ENCODE peak calls at places on chromosome 22, in six cellular contexts. One of them, this sample, is unnamed.

GRCh38 chr22:25159028-25159427 is 40.6 kb upstream of the CRYBB3 start:
- DNase-seq in H9: no peak
- DNase-seq in transverse colon: no peak
- DNase-seq in A549: no peak
- DNase-seq in heart right ventricle: no peak
- DNase-seq in cardiac muscle cell: no peak
- DNase-seq in this sample: peak

GRCh38 chr22:35705141-35705540 is 12.5 kb upstream of the APOL5 start:
- DNase-seq in H9: no peak
- DNase-seq in transverse colon: no peak
- DNase-seq in A549: no peak
- DNase-seq in heart right ventricle: no peak
- DNase-seq in cardiac muscle cell: no peak
- DNase-seq in this sample: no peak

GRCh38 chr22:24265734-24266133 is 4.9 kb upstream of the SPECC1L start:
- DNase-seq in H9: no peak
- DNase-seq in transverse colon: no peak
- DNase-seq in A549: no peak
- DNase-seq in heart right ventricle: no peak
- DNase-seq in cardiac muscle cell: no peak
- DNase-seq in this sample: no peak

GRCh38 chr22:50699754-50700386 is 27.2 kb downstream of the SHANK3 start:
- DNase-seq in H9: peak
- DNase-seq in transverse colon: no peak
- DNase-seq in A549: no peak
- DNase-seq in heart right ventricle: no peak
- DNase-seq in cardiac muscle cell: peak
- DNase-seq in this sample: peak

GRCh38 chr22:26502688-26503561 is 9.3 kb downstream of the TFIP11 start:
- DNase-seq in H9: peak
- DNase-seq in transverse colon: peak
- DNase-seq in A549: no peak
- DNase-seq in heart right ventricle: peak
- DNase-seq in cardiac muscle cell: peak
- DNase-seq in this sample: no peak

GRCh38 chr22:35311551-35311999 is 11.9 kb downstream of the TOM1 start:
- DNase-seq in H9: no peak
- DNase-seq in transverse colon: no peak
- DNase-seq in A549: no peak
- DNase-seq in heart right ventricle: no peak
- DNase-seq in cardiac muscle cell: no peak
- DNase-seq in this sample: no peak

GRCh38 chr22:21707677-21708076 is 27.9 kb downstream of the YPEL1 start:
- DNase-seq in H9: no peak
- DNase-seq in transverse colon: no peak
- DNase-seq in A549: no peak
- DNase-seq in heart right ventricle: no peak
- DNase-seq in cardiac muscle cell: no peak
- DNase-seq in this sample: no peak

GRCh38 chr22:45511847-45512261 is 9.2 kb downstream of the FBLN1 start:
- DNase-seq in H9: no peak
- DNase-seq in transverse colon: peak
- DNase-seq in A549: no peak
- DNase-seq in heart right ventricle: peak
- DNase-seq in cardiac muscle cell: peak
- DNase-seq in this sample: no peak

GRCh38 chr22:24208012-24208749 is 26.9 kb downstream of the SUSD2 start:
- DNase-seq in H9: no peak
- DNase-seq in transverse colon: no peak
- DNase-seq in A549: peak
- DNase-seq in heart right ventricle: peak
- DNase-seq in cardiac muscle cell: no peak
- DNase-seq in this sample: no peak

GRCh38 chr22:47040486-47041145 is 278.2 kb downstream of the TBC1D22A start:
- DNase-seq in H9: no peak
- DNase-seq in transverse colon: no peak
- DNase-seq in A549: no peak
- DNase-seq in heart right ventricle: no peak
- DNase-seq in cardiac muscle cell: no peak
- DNase-seq in this sample: peak

GRCh38 chr22:47036936-47037485 is 274.6 kb downstream of the TBC1D22A start:
- DNase-seq in H9: no peak
- DNase-seq in transverse colon: no peak
- DNase-seq in A549: no peak
- DNase-seq in heart right ventricle: no peak
- DNase-seq in cardiac muscle cell: no peak
- DNase-seq in this sample: peak

GRCh38 chr22:47039356-47039755 is 276.9 kb downstream of the TBC1D22A start:
- DNase-seq in H9: no peak
- DNase-seq in transverse colon: no peak
- DNase-seq in A549: no peak
- DNase-seq in heart right ventricle: no peak
- DNase-seq in cardiac muscle cell: no peak
- DNase-seq in this sample: no peak

GRCh38 chr22:47036352-47036751 is 273.9 kb downstream of the TBC1D22A start:
- DNase-seq in H9: no peak
- DNase-seq in transverse colon: no peak
- DNase-seq in A549: no peak
- DNase-seq in heart right ventricle: no peak
- DNase-seq in cardiac muscle cell: no peak
- DNase-seq in this sample: peak

GRCh38 chr22:47038206-47038835 is 275.9 kb downstream of the TBC1D22A start:
- DNase-seq in H9: no peak
- DNase-seq in transverse colon: no peak
- DNase-seq in A549: no peak
- DNase-seq in heart right ventricle: no peak
- DNase-seq in cardiac muscle cell: no peak
- DNase-seq in this sample: peak
- TF ChIP-seq CTCF in H9: no peak
- TF ChIP-seq CTCF in transverse colon: no peak
- TF ChIP-seq CTCF in A549: no peak
- TF ChIP-seq CTCF in heart right ventricle: no peak
- TF ChIP-seq CTCF in cardiac muscle cell: no peak
- TF ChIP-seq CTCF in this sample: no peak

GRCh38 chr22:32685527-32685926 is 116.0 kb upstream of the TIMP3 start:
- DNase-seq in H9: no peak
- DNase-seq in transverse colon: no peak
- DNase-seq in A549: no peak
- DNase-seq in heart right ventricle: no peak
- DNase-seq in cardiac muscle cell: no peak
- DNase-seq in this sample: no peak

GRCh38 chr22:32684148-32684821 is 117.2 kb upstream of the TIMP3 start:
- DNase-seq in H9: no peak
- DNase-seq in transverse colon: no peak
- DNase-seq in A549: no peak
- DNase-seq in heart right ventricle: no peak
- DNase-seq in cardiac muscle cell: no peak
- DNase-seq in this sample: no peak

GRCh38 chr22:32680895-32681294 is 120.6 kb upstream of the TIMP3 start:
- DNase-seq in H9: no peak
- DNase-seq in transverse colon: no peak
- DNase-seq in A549: no peak
- DNase-seq in heart right ventricle: no peak
- DNase-seq in cardiac muscle cell: no peak
- DNase-seq in this sample: no peak

GRCh38 chr22:32684822-32685187 is 116.7 kb upstream of the TIMP3 start:
- DNase-seq in H9: no peak
- DNase-seq in transverse colon: no peak
- DNase-seq in A549: no peak
- DNase-seq in heart right ventricle: no peak
- DNase-seq in cardiac muscle cell: no peak
- DNase-seq in this sample: no peak

GRCh38 chr22:32686354-32686753 is 115.2 kb upstream of the TIMP3 start:
- DNase-seq in H9: no peak
- DNase-seq in transverse colon: no peak
- DNase-seq in A549: no peak
- DNase-seq in heart right ventricle: no peak
- DNase-seq in cardiac muscle cell: peak
- DNase-seq in this sample: no peak
- TF ChIP-seq CTCF in H9: no peak
- TF ChIP-seq CTCF in transverse colon: no peak
- TF ChIP-seq CTCF in A549: no peak
- TF ChIP-seq CTCF in heart right ventricle: no peak
- TF ChIP-seq CTCF in cardiac muscle cell: no peak
- TF ChIP-seq CTCF in this sample: no peak

DNA sequence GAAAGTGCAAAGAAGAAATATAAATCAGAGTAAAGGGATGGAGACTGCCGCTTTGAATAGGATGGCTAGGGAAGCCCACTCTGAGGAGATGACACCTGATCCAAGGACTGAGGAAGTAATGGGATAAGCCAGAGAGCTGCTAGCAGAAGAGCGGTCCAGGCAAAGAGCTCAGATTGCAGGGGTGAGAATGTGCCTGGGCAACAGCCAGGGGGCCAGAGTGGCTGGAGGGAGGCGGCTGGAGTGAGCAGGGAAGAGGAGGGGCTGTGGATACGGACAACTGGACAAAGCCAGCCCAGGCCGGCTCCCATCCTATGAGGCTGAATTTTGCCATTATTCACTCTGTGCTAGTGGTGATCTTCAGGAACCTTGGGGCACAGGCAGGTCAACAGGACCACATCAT is 360.3 kb upstream of the SYN3 start:
- DNase-seq in H9: no peak
- DNase-seq in transverse colon: no peak
- DNase-seq in A549: no peak
- DNase-seq in heart right ventricle: no peak
- DNase-seq in cardiac muscle cell: no peak
- DNase-seq in this sample: no peak
- TF ChIP-seq CTCF in H9: no peak
- TF ChIP-seq CTCF in transverse colon: no peak
- TF ChIP-seq CTCF in A549: no peak
- TF ChIP-seq CTCF in heart right ventricle: no peak
- TF ChIP-seq CTCF in cardiac muscle cell: no peak
- TF ChIP-seq CTCF in this sample: no peak

GRCh38 chr22:33464698-33465097 is 406.5 kb upstream of the SYN3 start:
- DNase-seq in H9: no peak
- DNase-seq in transverse colon: no peak
- DNase-seq in A549: no peak
- DNase-seq in heart right ventricle: no peak
- DNase-seq in cardiac muscle cell: no peak
- DNase-seq in this sample: no peak

GRCh38 chr22:33467718-33468117 is 409.5 kb upstream of the SYN3 start:
- DNase-seq in H9: no peak
- DNase-seq in transverse colon: no peak
- DNase-seq in A549: no peak
- DNase-seq in heart right ventricle: no peak
- DNase-seq in cardiac muscle cell: no peak
- DNase-seq in this sample: no peak

GRCh38 chr22:33470456-33470855 is 412.3 kb upstream of the SYN3 start:
- DNase-seq in H9: no peak
- DNase-seq in transverse colon: no peak
- DNase-seq in A549: no peak
- DNase-seq in heart right ventricle: no peak
- DNase-seq in cardiac muscle cell: no peak
- DNase-seq in this sample: no peak

GRCh38 chr22:33465554-33465953 is 407.4 kb upstream of the SYN3 start:
- DNase-seq in H9: no peak
- DNase-seq in transverse colon: no peak
- DNase-seq in A549: no peak
- DNase-seq in heart right ventricle: peak
- DNase-seq in cardiac muscle cell: no peak
- DNase-seq in this sample: no peak

GRCh38 chr22:33467067-33467466 is 408.9 kb upstream of the SYN3 start:
- DNase-seq in H9: no peak
- DNase-seq in transverse colon: no peak
- DNase-seq in A549: no peak
- DNase-seq in heart right ventricle: no peak
- DNase-seq in cardiac muscle cell: no peak
- DNase-seq in this sample: no peak
- TF ChIP-seq CTCF in H9: no peak
- TF ChIP-seq CTCF in transverse colon: no peak
- TF ChIP-seq CTCF in A549: no peak
- TF ChIP-seq CTCF in heart right ventricle: no peak
- TF ChIP-seq CTCF in cardiac muscle cell: no peak
- TF ChIP-seq CTCF in this sample: no peak

DNA sequence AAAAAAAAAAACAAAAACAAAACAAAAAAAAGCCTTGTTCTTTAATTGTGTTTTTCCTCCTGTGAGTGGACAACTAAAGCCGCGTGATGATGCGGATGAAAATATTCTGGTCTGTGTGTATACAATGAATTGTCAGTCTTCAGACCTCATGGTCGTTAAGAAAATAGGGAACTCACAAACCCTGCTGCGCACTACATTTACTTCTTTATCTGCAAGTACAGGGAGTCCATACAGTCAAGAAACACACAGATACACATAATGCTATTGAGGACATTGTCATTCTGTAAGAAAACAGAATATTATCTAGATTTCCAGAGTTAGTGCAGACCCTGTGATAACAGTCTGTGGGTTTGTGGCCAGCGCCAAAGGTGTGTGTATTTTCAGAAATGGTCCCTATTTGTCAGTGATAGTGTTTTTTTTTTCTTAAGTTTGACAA is 17.3 kb upstream of the ADSL start:
- DNase-seq in H9: no peak
- DNase-seq in transverse colon: no peak
- DNase-seq in A549: no peak
- DNase-seq in heart right ventricle: no peak
- DNase-seq in cardiac muscle cell: no peak
- DNase-seq in this sample: no peak
- TF ChIP-seq CTCF in H9: no peak
- TF ChIP-seq CTCF in transverse colon: no peak
- TF ChIP-seq CTCF in A549: no peak
- TF ChIP-seq CTCF in heart right ventricle: no peak
- TF ChIP-seq CTCF in cardiac muscle cell: no peak
- TF ChIP-seq CTCF in this sample: no peak

GRCh38 chr22:16568425-16568758 is 24.2 kb downstream of the CCT8L2 start:
- DNase-seq in H9: no peak
- DNase-seq in transverse colon: no peak
- DNase-seq in A549: no peak
- DNase-seq in heart right ventricle: no peak
- DNase-seq in cardiac muscle cell: no peak
- DNase-seq in this sample: no peak
- TF ChIP-seq CTCF in H9: no peak
- TF ChIP-seq CTCF in transverse colon: no peak
- TF ChIP-seq CTCF in A549: no peak
- TF ChIP-seq CTCF in heart right ventricle: no peak
- TF ChIP-seq CTCF in cardiac muscle cell: no peak
- TF ChIP-seq CTCF in this sample: no peak

DNA sequence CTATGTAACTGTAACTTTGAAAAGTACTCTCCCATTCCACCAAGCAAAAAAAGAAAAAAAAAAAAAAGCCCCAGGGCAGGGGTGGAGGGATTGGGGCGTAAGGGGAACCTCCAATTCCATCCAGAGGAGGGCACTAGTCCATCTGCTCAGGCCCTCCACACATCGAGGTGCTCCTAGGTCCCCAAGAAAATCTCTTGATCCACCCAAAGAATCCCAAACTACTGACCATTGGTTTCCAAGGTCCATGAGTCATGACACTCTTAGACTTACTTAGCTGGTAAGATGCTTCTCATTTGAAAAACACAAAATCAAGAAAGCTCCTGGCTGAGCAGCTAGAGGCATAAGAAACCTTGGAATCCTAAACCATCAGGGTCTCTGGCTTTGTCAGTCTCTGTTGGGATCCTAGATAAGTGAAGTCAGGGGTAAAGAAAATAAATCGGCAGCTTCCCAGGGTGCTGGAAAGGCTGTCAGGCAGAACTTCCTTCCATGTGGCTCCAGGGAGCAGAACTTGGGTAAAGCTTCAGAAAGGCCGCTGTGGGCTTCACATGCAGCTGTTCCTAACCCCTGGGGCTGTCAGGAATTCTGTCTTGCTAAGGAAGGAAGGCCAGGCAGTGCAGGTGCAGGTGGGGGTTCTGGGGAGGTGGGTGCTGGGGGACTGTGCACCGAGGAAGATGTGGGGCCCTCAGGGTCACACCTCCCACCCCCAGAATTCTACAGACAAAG is 49.4 kb upstream of the ADA2 start:
- DNase-seq in H9: peak
- DNase-seq in transverse colon: no peak
- DNase-seq in A549: no peak
- DNase-seq in heart right ventricle: no peak
- DNase-seq in cardiac muscle cell: no peak
- DNase-seq in this sample: no peak
- TF ChIP-seq CTCF in H9: peak
- TF ChIP-seq CTCF in transverse colon: no peak
- TF ChIP-seq CTCF in A549: no peak
- TF ChIP-seq CTCF in heart right ventricle: peak
- TF ChIP-seq CTCF in cardiac muscle cell: peak
- TF ChIP-seq CTCF in this sample: peak